ENCODE peak calls at places on chromosome 15, in six cellular contexts. One of them, this sample, is unnamed.

GRCh38 chr15:73982251-73982962 is 9.7 kb downstream of the STOML1 start:
- DNase-seq in breast epithelium: no peak
- DNase-seq in WERI-Rb-1: no peak
- DNase-seq in upper lobe of left lung: peak; percentile 89
- DNase-seq in endodermal cell: no peak
- DNase-seq in naive thymus-derived CD4-positive, alpha-beta T cell: no peak
- DNase-seq in this sample: peak; percentile 94

GRCh38 chr15:64197425-64197824 is 34.6 kb upstream of the PPIB start:
- DNase-seq in WERI-Rb-1: no peak
- DNase-seq in breast epithelium: no peak
- DNase-seq in naive thymus-derived CD4-positive, alpha-beta T cell: no peak
- DNase-seq in endodermal cell: no peak
- DNase-seq in upper lobe of left lung: no peak
- DNase-seq in this sample: no peak

GRCh38 chr15:68542771-68543544 is 35.8 kb upstream of the CORO2B start:
- DNase-seq in breast epithelium: no peak
- DNase-seq in naive thymus-derived CD4-positive, alpha-beta T cell: no peak
- DNase-seq in upper lobe of left lung: no peak
- DNase-seq in endodermal cell: peak; percentile 64
- DNase-seq in WERI-Rb-1: no peak
- DNase-seq in this sample: peak; percentile 83

GRCh38 chr15:83747050-83747717 is 93.3 kb downstream of the ADAMTSL3 start:
- DNase-seq in endodermal cell: peak; percentile 57
- DNase-seq in WERI-Rb-1: no peak
- DNase-seq in naive thymus-derived CD4-positive, alpha-beta T cell: no peak
- DNase-seq in upper lobe of left lung: no peak
- DNase-seq in breast epithelium: no peak
- DNase-seq in this sample: peak; percentile 47

GRCh38 chr15:34358948-34359347 is 8.0 kb downstream of the LPCAT4 start:
- DNase-seq in breast epithelium: no peak
- DNase-seq in naive thymus-derived CD4-positive, alpha-beta T cell: no peak
- DNase-seq in endodermal cell: no peak
- DNase-seq in upper lobe of left lung: no peak
- DNase-seq in WERI-Rb-1: no peak
- DNase-seq in this sample: no peak

GRCh38 chr15:26572606-26573350 is 200.1 kb downstream of the GABRB3 start:
- DNase-seq in naive thymus-derived CD4-positive, alpha-beta T cell: no peak
- DNase-seq in upper lobe of left lung: no peak
- DNase-seq in breast epithelium: no peak
- DNase-seq in endodermal cell: no peak
- DNase-seq in WERI-Rb-1: no peak
- DNase-seq in this sample: no peak

GRCh38 chr15:77354064-77354463 is 65.8 kb downstream of the PEAK1 start:
- DNase-seq in WERI-Rb-1: no peak
- DNase-seq in breast epithelium: no peak
- DNase-seq in upper lobe of left lung: no peak
- DNase-seq in naive thymus-derived CD4-positive, alpha-beta T cell: no peak
- DNase-seq in endodermal cell: no peak
- DNase-seq in this sample: no peak

GRCh38 chr15:101451192-101451799 is 38.2 kb downstream of the PCSK6 start:
- DNase-seq in breast epithelium: no peak
- DNase-seq in WERI-Rb-1: no peak
- DNase-seq in upper lobe of left lung: peak; percentile 39
- DNase-seq in endodermal cell: peak; percentile 38
- DNase-seq in naive thymus-derived CD4-positive, alpha-beta T cell: no peak
- DNase-seq in this sample: no peak

GRCh38 chr15:71079208-71080044 is 35.8 kb upstream of the THSD4 start:
- DNase-seq in naive thymus-derived CD4-positive, alpha-beta T cell: no peak
- DNase-seq in endodermal cell: no peak
- DNase-seq in WERI-Rb-1: no peak
- DNase-seq in upper lobe of left lung: no peak
- DNase-seq in breast epithelium: no peak
- DNase-seq in this sample: peak; percentile 96

GRCh38 chr15:45958924-45959323 is 324.1 kb downstream of the SQOR start:
- DNase-seq in endodermal cell: no peak
- DNase-seq in breast epithelium: no peak
- DNase-seq in upper lobe of left lung: no peak
- DNase-seq in naive thymus-derived CD4-positive, alpha-beta T cell: no peak
- DNase-seq in WERI-Rb-1: no peak
- DNase-seq in this sample: no peak

GRCh38 chr15:79673416-79674123 is 223.2 kb downstream of the MTHFS start:
- DNase-seq in breast epithelium: no peak
- DNase-seq in naive thymus-derived CD4-positive, alpha-beta T cell: no peak
- DNase-seq in upper lobe of left lung: no peak
- DNase-seq in WERI-Rb-1: peak; percentile 84
- DNase-seq in endodermal cell: peak; percentile 82
- DNase-seq in this sample: peak; percentile 79

GRCh38 chr15:38692789-38693062 is 128.1 kb upstream of the RASGRP1 start:
- DNase-seq in endodermal cell: no peak
- DNase-seq in breast epithelium: no peak
- DNase-seq in upper lobe of left lung: no peak
- DNase-seq in WERI-Rb-1: no peak
- DNase-seq in naive thymus-derived CD4-positive, alpha-beta T cell: no peak
- DNase-seq in this sample: no peak

GRCh38 chr15:71495381-71495780 is 315.0 kb upstream of the NR2E3 start:
- DNase-seq in upper lobe of left lung: no peak
- DNase-seq in naive thymus-derived CD4-positive, alpha-beta T cell: no peak
- DNase-seq in endodermal cell: no peak
- DNase-seq in breast epithelium: no peak
- DNase-seq in WERI-Rb-1: no peak
- DNase-seq in this sample: no peak

GRCh38 chr15:80662756-80663553 is 32.2 kb upstream of the ABHD17C start:
- DNase-seq in WERI-Rb-1: no peak
- DNase-seq in endodermal cell: no peak
- DNase-seq in upper lobe of left lung: no peak
- DNase-seq in naive thymus-derived CD4-positive, alpha-beta T cell: no peak
- DNase-seq in breast epithelium: no peak
- DNase-seq in this sample: no peak

GRCh38 chr15:87757084-87757483 is 499.5 kb downstream of the NTRK3 start:
- DNase-seq in upper lobe of left lung: no peak
- DNase-seq in breast epithelium: no peak
- DNase-seq in WERI-Rb-1: no peak
- DNase-seq in endodermal cell: no peak
- DNase-seq in naive thymus-derived CD4-positive, alpha-beta T cell: no peak
- DNase-seq in this sample: no peak

GRCh38 chr15:37536967-37537624 is 397.3 kb upstream of the TMCO5A start:
- DNase-seq in endodermal cell: no peak
- DNase-seq in naive thymus-derived CD4-positive, alpha-beta T cell: no peak
- DNase-seq in upper lobe of left lung: no peak
- DNase-seq in breast epithelium: no peak
- DNase-seq in WERI-Rb-1: no peak
- DNase-seq in this sample: no peak

GRCh38 chr15:56244811-56245576 is 1.3 kb upstream of the RFX7 start:
- DNase-seq in naive thymus-derived CD4-positive, alpha-beta T cell: peak; percentile 32
- DNase-seq in breast epithelium: no peak
- DNase-seq in endodermal cell: peak; percentile 64
- DNase-seq in upper lobe of left lung: no peak
- DNase-seq in WERI-Rb-1: peak; percentile 12
- DNase-seq in this sample: no peak

GRCh38 chr15:65660927-65661326 is 39.2 kb downstream of the SLC24A1 start:
- DNase-seq in breast epithelium: no peak
- DNase-seq in WERI-Rb-1: no peak
- DNase-seq in upper lobe of left lung: no peak
- DNase-seq in endodermal cell: no peak
- DNase-seq in naive thymus-derived CD4-positive, alpha-beta T cell: no peak
- DNase-seq in this sample: no peak

GRCh38 chr15:90638241-90638691 is 78.9 kb upstream of the BLM start:
- DNase-seq in endodermal cell: no peak
- DNase-seq in naive thymus-derived CD4-positive, alpha-beta T cell: peak; percentile 19
- DNase-seq in breast epithelium: no peak
- DNase-seq in WERI-Rb-1: peak; percentile 63
- DNase-seq in upper lobe of left lung: no peak
- DNase-seq in this sample: no peak

GRCh38 chr15:39028069-39028468 is 463.5 kb upstream of the RASGRP1 start:
- DNase-seq in endodermal cell: no peak
- DNase-seq in breast epithelium: no peak
- DNase-seq in naive thymus-derived CD4-positive, alpha-beta T cell: no peak
- DNase-seq in WERI-Rb-1: no peak
- DNase-seq in upper lobe of left lung: no peak
- DNase-seq in this sample: peak; percentile 88

GRCh38 chr15:101014276-101014675 is 95.1 kb downstream of the LRRK1 start:
- DNase-seq in WERI-Rb-1: peak; percentile 67
- DNase-seq in upper lobe of left lung: no peak
- DNase-seq in breast epithelium: no peak
- DNase-seq in endodermal cell: no peak
- DNase-seq in naive thymus-derived CD4-positive, alpha-beta T cell: no peak
- DNase-seq in this sample: no peak

GRCh38 chr15:82137261-82137660 is 91.4 kb upstream of the MEX3B start:
- DNase-seq in upper lobe of left lung: no peak
- DNase-seq in naive thymus-derived CD4-positive, alpha-beta T cell: no peak
- DNase-seq in WERI-Rb-1: no peak
- DNase-seq in endodermal cell: no peak
- DNase-seq in breast epithelium: no peak
- DNase-seq in this sample: no peak

DNA sequence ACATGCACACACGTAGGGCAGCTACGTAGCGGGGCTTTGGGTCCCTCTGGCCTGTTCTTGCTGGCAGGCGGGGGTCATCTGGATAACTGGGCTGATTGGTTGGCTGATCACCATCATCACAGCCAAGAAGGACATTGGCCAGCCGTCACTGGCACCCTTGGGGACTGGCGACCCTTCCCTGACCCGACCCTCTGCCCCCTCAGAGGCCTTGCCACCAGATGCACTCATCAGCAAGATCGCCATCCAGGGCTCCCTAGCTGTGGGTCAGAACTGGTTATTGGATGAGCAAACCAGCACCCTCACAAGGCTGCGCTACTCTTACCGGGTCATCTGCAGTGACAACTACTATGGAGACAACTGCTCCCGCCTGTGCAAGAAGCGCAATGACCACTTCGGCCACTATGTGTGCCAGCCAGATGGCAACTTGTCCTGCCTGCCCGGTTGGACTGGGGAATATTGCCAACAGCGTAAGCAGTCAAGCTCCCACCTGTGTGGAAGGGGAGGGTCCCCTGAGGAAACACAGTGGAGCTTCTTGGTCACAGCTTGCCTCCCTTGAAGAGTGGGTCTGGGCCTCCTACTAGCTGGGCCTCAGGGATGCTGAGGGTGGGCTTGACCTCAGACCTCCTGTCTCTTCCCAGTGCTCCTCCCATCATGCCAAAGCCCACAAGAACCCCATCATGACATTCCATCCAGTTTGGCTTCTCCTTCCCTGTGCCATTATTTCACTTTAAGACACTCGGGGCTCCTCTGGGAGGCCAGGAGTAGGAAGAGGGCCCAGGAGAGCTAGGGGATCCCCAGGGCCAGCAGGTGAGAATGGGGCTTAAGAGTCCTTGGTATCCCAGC is 2.4 kb downstream of the DLL4 start:
- DNase-seq in endodermal cell: no peak
- DNase-seq in upper lobe of left lung: no peak
- DNase-seq in WERI-Rb-1: no peak
- DNase-seq in breast epithelium: no peak
- DNase-seq in naive thymus-derived CD4-positive, alpha-beta T cell: no peak
- DNase-seq in this sample: no peak
- H3K4me3 ChIP-seq in endodermal cell: no peak overlapping the region
- H3K4me3 ChIP-seq in upper lobe of left lung: peak overlapping the region; percentile 64
- H3K4me3 ChIP-seq in WERI-Rb-1: no peak overlapping the region
- H3K4me3 ChIP-seq in breast epithelium: peak overlapping the region; percentile 46
- H3K4me3 ChIP-seq in naive thymus-derived CD4-positive, alpha-beta T cell: no peak overlapping the region
- H3K4me3 ChIP-seq in this sample: no peak overlapping the region

GRCh38 chr15:25243800-25244097 is 195.1 kb downstream of the UBE3A start:
- DNase-seq in upper lobe of left lung: peak; percentile 8
- DNase-seq in breast epithelium: peak; percentile 7
- DNase-seq in WERI-Rb-1: peak; percentile 2
- DNase-seq in naive thymus-derived CD4-positive, alpha-beta T cell: peak; percentile 7
- DNase-seq in endodermal cell: no peak
- DNase-seq in this sample: no peak
- H3K9me3 ChIP-seq in upper lobe of left lung: no peaks in the 10 kb centered on the region
- H3K9me3 ChIP-seq in breast epithelium: peaks cover 73% of the 10 kb centered on the region
- H3K9me3 ChIP-seq in WERI-Rb-1: peaks cover 5% of the 10 kb centered on the region
- H3K9me3 ChIP-seq in naive thymus-derived CD4-positive, alpha-beta T cell: no peaks in the 10 kb centered on the region
- H3K9me3 ChIP-seq in endodermal cell: no peaks in the 10 kb centered on the region
- H3K9me3 ChIP-seq in this sample: no peaks in the 10 kb centered on the region

GRCh38 chr15:86653344-86654192 is 573.9 kb downstream of the AGBL1 start:
- DNase-seq in upper lobe of left lung: no peak
- DNase-seq in breast epithelium: no peak
- DNase-seq in naive thymus-derived CD4-positive, alpha-beta T cell: no peak
- DNase-seq in WERI-Rb-1: peak; percentile 5
- DNase-seq in endodermal cell: no peak
- DNase-seq in this sample: no peak
- H3K4me3 ChIP-seq in upper lobe of left lung: no peak overlapping the region
- H3K4me3 ChIP-seq in breast epithelium: no peak overlapping the region
- H3K4me3 ChIP-seq in naive thymus-derived CD4-positive, alpha-beta T cell: peak overlapping the region; percentile 28
- H3K4me3 ChIP-seq in WERI-Rb-1: no peak overlapping the region
- H3K4me3 ChIP-seq in endodermal cell: no peak overlapping the region
- H3K4me3 ChIP-seq in this sample: no peak overlapping the region

DNA sequence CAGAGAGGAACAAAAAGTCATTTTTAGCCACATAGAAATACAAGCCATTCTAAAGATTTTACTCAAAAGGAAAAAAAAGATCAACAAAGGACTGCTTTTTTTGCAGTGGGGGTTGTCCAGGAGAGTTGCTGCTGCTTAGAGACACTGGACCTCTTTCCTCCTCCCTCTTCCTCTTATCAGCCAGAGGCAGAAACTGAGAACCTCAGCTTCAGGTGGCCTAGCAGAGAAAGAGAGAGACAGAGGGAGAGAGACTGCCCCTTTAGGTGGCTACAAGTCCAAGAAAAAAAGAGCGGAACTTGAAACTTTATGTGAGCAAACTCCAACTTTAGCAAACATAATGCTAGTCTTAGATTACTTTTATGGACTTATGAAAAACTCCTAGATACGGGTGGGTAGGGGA is 54.2 kb downstream of the NPAP1 start:
- DNase-seq in WERI-Rb-1: no peak
- DNase-seq in breast epithelium: no peak
- DNase-seq in naive thymus-derived CD4-positive, alpha-beta T cell: no peak
- DNase-seq in upper lobe of left lung: no peak
- DNase-seq in endodermal cell: no peak
- DNase-seq in this sample: no peak
- H3K9me3 ChIP-seq in WERI-Rb-1: no peaks in the 10 kb centered on the region
- H3K9me3 ChIP-seq in breast epithelium: no peaks in the 10 kb centered on the region
- H3K9me3 ChIP-seq in naive thymus-derived CD4-positive, alpha-beta T cell: no peaks in the 10 kb centered on the region
- H3K9me3 ChIP-seq in upper lobe of left lung: no peaks in the 10 kb centered on the region
- H3K9me3 ChIP-seq in endodermal cell: peaks cover 19% of the 10 kb centered on the region
- H3K9me3 ChIP-seq in this sample: no peaks in the 10 kb centered on the region

DNA sequence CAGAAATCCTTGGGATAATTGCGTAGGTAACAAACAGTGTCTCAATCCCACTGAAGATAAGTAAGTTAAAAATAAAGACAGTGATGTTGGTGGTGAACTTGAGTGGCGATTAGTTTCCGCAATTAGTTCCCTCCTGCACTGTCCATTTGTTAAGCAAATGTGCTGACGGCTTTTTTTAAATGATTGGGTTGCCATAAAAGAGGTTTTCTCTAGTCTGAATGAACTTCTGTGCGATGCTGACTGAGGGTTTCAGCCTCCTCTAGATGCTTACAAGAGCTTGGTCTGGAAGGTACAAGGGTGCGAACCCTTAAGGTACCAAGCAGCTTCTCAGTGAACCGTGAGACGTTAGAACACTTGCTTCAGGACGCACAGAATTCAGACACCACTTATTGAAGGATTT is 746 bp downstream of the MCTP2 start:
- DNase-seq in breast epithelium: no peak
- DNase-seq in endodermal cell: no peak
- DNase-seq in naive thymus-derived CD4-positive, alpha-beta T cell: no peak
- DNase-seq in upper lobe of left lung: no peak
- DNase-seq in WERI-Rb-1: no peak
- DNase-seq in this sample: no peak
- H3K4me3 ChIP-seq in breast epithelium: peak overlapping the region; percentile 52
- H3K4me3 ChIP-seq in endodermal cell: peak overlapping the region; percentile 87
- H3K4me3 ChIP-seq in naive thymus-derived CD4-positive, alpha-beta T cell: peak overlapping the region; percentile 73
- H3K4me3 ChIP-seq in upper lobe of left lung: peak overlapping the region; percentile 68
- H3K4me3 ChIP-seq in WERI-Rb-1: no peak overlapping the region
- H3K4me3 ChIP-seq in this sample: peak overlapping the region; percentile 63

This sample was measured in MG63.